ENCODE peak calls at places on chromosomes 5 and 9, in ten cellular contexts. O, K, E, Q, S, L, C, B, A and G are unnamed samples.

GRCh38 chr5:135873831-135874230 is 21.8 kb downstream of the IL9 start:
- DNase-seq in O (no peak), K (no peak), E (no peak), Q (no peak), S (no peak), L (no peak), C (no peak), B (no peak), A (no peak), G (no peak)

GRCh38 chr5:58706746-58707145 is 123.9 kb downstream of the RAB3C start:
- DNase-seq in O (no peak), K (no peak), E (no peak), Q (no peak), S (no peak), L (no peak), C (no peak), B (no peak), A (no peak), G (no peak)

GRCh38 chr9:83047839-83048775 is 14.8 kb downstream of the RASEF start:
- DNase-seq in O (no peak), K (no peak), E (no peak), Q (no peak), S (no peak), L (no peak), C (no peak), B (no peak), A (no peak), G (no peak)

GRCh38 chr5:139668064-139668880 is 20.1 kb downstream of the CXXC5 start:
- DNase-seq in O (no peak), K (peak; percentile 72), E (peak; percentile 47), Q (no peak), S (no peak), L (peak; percentile 83), C (no peak), B (no peak), A (no peak), G (no peak)

GRCh38 chr9:136160321-136160938 is 41.8 kb upstream of the TMEM250 start:
- DNase-seq in O (no peak), K (no peak), E (no peak), Q (no peak), S (peak; percentile 9), L (no peak), C (peak; percentile 32), B (peak; percentile 44), A (no peak), G (no peak)

GRCh38 chr9:34547960-34548603 is 25.3 kb upstream of the ENHO start:
- DNase-seq in O (peak; percentile 88), K (peak; percentile 84), E (peak; percentile 75), Q (peak; percentile 71), S (peak; percentile 84), L (peak; percentile 94), C (peak; percentile 9), B (peak; percentile 80), A (peak; percentile 83), G (peak; percentile 36)

GRCh38 chr9:128106181-128106939 is 21.2 kb downstream of the PTGES2 start:
- DNase-seq in O (no peak), K (no peak), E (no peak), Q (no peak), S (no peak), L (peak; percentile 65), C (no peak), B (no peak), A (no peak), G (no peak)

GRCh38 chr9:132383462-132383883 is 23.2 kb downstream of the TTF1 start:
- DNase-seq in O (no peak), K (no peak), E (no peak), Q (no peak), S (no peak), L (no peak), C (no peak), B (no peak), A (no peak), G (peak; percentile 65)

GRCh38 chr5:149141957-149142851 is 911 bp downstream of the ABLIM3 start:
- DNase-seq in O (peak; percentile 64), K (peak; percentile 64), E (peak; percentile 80), Q (no peak), S (peak; percentile 14), L (no peak), C (no peak), B (peak; percentile 78), A (peak; percentile 70), G (no peak)

GRCh38 chr9:112640311-112640710 is 77.6 kb downstream of the INIP start:
- DNase-seq in O (no peak), K (no peak), E (no peak), Q (no peak), S (no peak), L (no peak), C (no peak), B (no peak), A (no peak), G (no peak)

GRCh38 chr9:72557549-72557948 is 36.1 kb downstream of the TMC1 start:
- DNase-seq in O (no peak), K (peak; percentile 96), E (no peak), Q (no peak), S (no peak), L (peak; percentile 56), C (no peak), B (no peak), A (no peak), G (no peak)

GRCh38 chr5:69007086-69007672 is 86.6 kb upstream of the SLC30A5 start:
- DNase-seq in O (no peak), K (peak; percentile 36), E (no peak), Q (no peak), S (no peak), L (no peak), C (no peak), B (no peak), A (no peak), G (no peak)

GRCh38 chr9:138118601-138119071 is 241.1 kb downstream of the CACNA1B start:
- DNase-seq in O (no peak), K (no peak), E (no peak), Q (no peak), S (no peak), L (peak; percentile 15), C (no peak), B (no peak), A (no peak), G (no peak)

GRCh38 chr9:17191095-17191494 is 56.3 kb downstream of the CNTLN start:
- DNase-seq in O (no peak), K (peak; percentile 2), E (no peak), Q (no peak), S (no peak), L (no peak), C (no peak), B (no peak), A (no peak), G (no peak)

GRCh38 chr9:29213374-29214161 is 1640.3 kb upstream of the C9orf72 start:
- DNase-seq in O (no peak), K (no peak), E (no peak), Q (no peak), S (peak; percentile 77), L (peak; percentile 89), C (peak; percentile 35), B (peak; percentile 44), A (no peak), G (peak; percentile 1)

GRCh38 chr5:133289686-133290367 is 238.0 kb downstream of the HSPA4 start:
- DNase-seq in O (no peak), K (no peak), E (no peak), Q (no peak), S (no peak), L (no peak), C (peak; percentile 21), B (no peak), A (no peak), G (no peak)

GRCh38 chr5:1708592-1709141 is 91.0 kb downstream of the MRPL36 start:
- DNase-seq in O (no peak), K (no peak), E (no peak), Q (no peak), S (no peak), L (no peak), C (no peak), B (no peak), A (no peak), G (no peak)